ENCODE peak calls at places on chromosomes 13 and 19, in seven cellular contexts. L, X, Y, C, N, F and P are unnamed samples.

GRCh38 chr19:292951-293350 is 1.7 kb upstream of the PLPP2 start:
- DNase-seq in L (no peak), X (no peak), Y (no peak), C (no peak), N (no peak), F (no peak), P (no peak)

GRCh38 chr19:12596485-12596884 is 14.1 kb downstream of the ZNF490 start:
- DNase-seq in L (no peak), X (no peak), Y (no peak), C (no peak), N (no peak), F (no peak), P (no peak)

GRCh38 chr19:11064831-11065303 is 24.4 kb upstream of the LDLR start:
- DNase-seq in L (no peak), X (no peak), Y (peak; percentile 35), C (no peak), N (peak; percentile 56), F (no peak), P (no peak)

GRCh38 chr13:40480012-40480914 is 186.2 kb downstream of the FOXO1 start:
- DNase-seq in L (no peak), X (no peak), Y (no peak), C (no peak), N (no peak), F (no peak), P (no peak)

GRCh38 chr19:35521124-35521743 is 6.9 kb downstream of the SBSN start:
- DNase-seq in L (no peak), X (no peak), Y (no peak), C (no peak), N (no peak), F (no peak), P (no peak)

GRCh38 chr13:110509478-110509926 is 52.0 kb downstream of the RAB20 start:
- DNase-seq in L (no peak), X (peak; percentile 9), Y (no peak), C (no peak), N (peak; percentile 29), F (no peak), P (no peak)

GRCh38 chr19:4174895-4175668 is 7.3 kb downstream of the SIRT6 start:
- DNase-seq in L (no peak), X (peak; percentile 72), Y (no peak), C (no peak), N (no peak), F (no peak), P (no peak)

GRCh38 chr19:34228347-34228746 is 26.0 kb upstream of the GARRE1 start:
- DNase-seq in L (no peak), X (no peak), Y (no peak), C (no peak), N (no peak), F (no peak), P (no peak)

GRCh38 chr19:49652723-49653465 is 10.9 kb downstream of the SCAF1 start:
- DNase-seq in L (no peak), X (no peak), Y (no peak), C (no peak), N (no peak), F (no peak), P (no peak)

GRCh38 chr19:13689050-13689449 is 75.3 kb upstream of the MRI1 start:
- DNase-seq in L (peak; percentile 61), X (no peak), Y (peak; percentile 44), C (no peak), N (peak; percentile 79), F (no peak), P (no peak)

GRCh38 chr13:45206340-45206739 is 5.5 kb upstream of the KCTD4 start:
- DNase-seq in L (peak; percentile 69), X (no peak), Y (peak; percentile 53), C (no peak), N (no peak), F (no peak), P (no peak)

GRCh38 chr13:100633461-100633860 is 41.1 kb downstream of the TMTC4 start:
- DNase-seq in L (no peak), X (no peak), Y (peak; percentile 56), C (no peak), N (no peak), F (no peak), P (no peak)

GRCh38 chr13:30456290-30456689 is 9.4 kb downstream of the HMGB1 start:
- DNase-seq in L (no peak), X (no peak), Y (no peak), C (no peak), N (no peak), F (no peak), P (no peak)

GRCh38 chr13:23506071-23506820 is 64.0 kb upstream of the TNFRSF19 start:
- DNase-seq in L (no peak), X (no peak), Y (no peak), C (no peak), N (no peak), F (no peak), P (no peak)

GRCh38 chr13:32902898-32903297 is 113.3 kb upstream of the KL start:
- DNase-seq in L (no peak), X (peak; percentile 80), Y (no peak), C (no peak), N (no peak), F (peak; percentile 85), P (peak; percentile 17)

GRCh38 chr13:83325454-83325853 is 556.8 kb downstream of the SLITRK1 start:
- DNase-seq in L (no peak), X (no peak), Y (no peak), C (no peak), N (no peak), F (no peak), P (no peak)

GRCh38 chr19:55877211-55877610 is 40.9 kb downstream of the NLRP4 start:
- DNase-seq in L (no peak), X (no peak), Y (no peak), C (peak; percentile 78), N (no peak), F (no peak), P (no peak)

GRCh38 chr13:75460644-75461043 is 21.3 kb downstream of the TBC1D4 start:
- DNase-seq in L (no peak), X (no peak), Y (no peak), C (no peak), N (no peak), F (no peak), P (no peak)

GRCh38 chr13:22176968-22177545 is 506.2 kb downstream of the FGF9 start:
- DNase-seq in L (no peak), X (no peak), Y (no peak), C (no peak), N (no peak), F (no peak), P (no peak)

GRCh38 chr13:59946924-59947323 is 216.8 kb downstream of the DIAPH3 start:
- DNase-seq in L (no peak), X (no peak), Y (no peak), C (no peak), N (no peak), F (no peak), P (no peak)

GRCh38 chr19:57773488-57773887 is 4.0 kb downstream of the ZNF586 start:
- DNase-seq in L (no peak), X (no peak), Y (no peak), C (no peak), N (no peak), F (no peak), P (no peak)
- H3K9me3 ChIP-seq in L (no peaks in the 10 kb centered on the region), X (no peaks in the 10 kb centered on the region), Y (peaks cover 96% of the 10 kb centered on the region), C (peaks cover 5% of the 10 kb centered on the region), N (peaks cover 22% of the 10 kb centered on the region), F (peaks cover 76% of the 10 kb centered on the region), P (peaks cover 48% of the 10 kb centered on the region)

GRCh38 chr19:2845107-2845506 is 3.8 kb downstream of the ZNF555 start:
- DNase-seq in L (no peak), X (no peak), Y (no peak), C (no peak), N (no peak), F (no peak), P (no peak)
- H3K9me3 ChIP-seq in L (peaks cover 8% of the 10 kb centered on the region), X (no peaks in the 10 kb centered on the region), Y (peaks cover 51% of the 10 kb centered on the region), C (peaks cover 6% of the 10 kb centered on the region), N (peaks cover 6% of the 10 kb centered on the region), F (peaks cover 56% of the 10 kb centered on the region), P (peaks cover 18% of the 10 kb centered on the region)

DNA sequence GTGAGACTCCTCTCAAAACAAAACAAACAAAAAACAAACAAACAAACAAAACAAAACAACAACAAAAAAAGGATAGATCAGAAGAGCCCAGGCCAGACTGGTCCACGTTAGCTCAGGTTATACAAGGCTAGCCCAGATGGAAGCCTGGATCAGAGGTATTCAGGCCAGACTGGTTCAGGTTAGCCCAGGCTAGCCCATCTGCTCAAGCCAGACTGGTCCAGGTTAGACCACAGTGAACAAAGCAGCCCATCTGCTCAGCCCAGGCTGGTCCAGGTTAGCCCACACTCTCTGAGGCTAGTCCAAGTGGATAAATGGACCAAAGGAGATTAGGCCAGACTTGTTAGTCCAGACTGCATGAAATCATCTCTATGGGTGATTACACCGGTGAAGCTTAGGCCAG is 41.2 kb downstream of the CCL25 start:
- DNase-seq in L (no peak), X (no peak), Y (no peak), C (no peak), N (no peak), F (no peak), P (no peak)
- H3K9me3 ChIP-seq in L (peaks cover 21% of the 10 kb centered on the region), X (peaks cover 7% of the 10 kb centered on the region), Y (peaks cover 18% of the 10 kb centered on the region), C (peaks cover 34% of the 10 kb centered on the region), N (peaks cover 16% of the 10 kb centered on the region), F (peaks cover 51% of the 10 kb centered on the region), P (peaks cover 32% of the 10 kb centered on the region)

GRCh38 chr19:2896694-2897093 is 4.0 kb upstream of the ZNF57 start:
- DNase-seq in L (no peak), X (no peak), Y (no peak), C (no peak), N (no peak), F (no peak), P (no peak)
- H3K9me3 ChIP-seq in L (peaks cover 4% of the 10 kb centered on the region), X (no peaks in the 10 kb centered on the region), Y (peaks cover 31% of the 10 kb centered on the region), C (peaks cover 8% of the 10 kb centered on the region), N (peaks cover 7% of the 10 kb centered on the region), F (peaks cover 25% of the 10 kb centered on the region), P (peaks cover 3% of the 10 kb centered on the region)